ENCODE peak calls at places on chromosomes 1 and 21, in ten cellular contexts. Q is GM20000; E is PC-3; O is CD4-positive, alpha-beta T cell; Y is AG04449; N is body of pancreas; U is heart right ventricle; L is B cell; H is thoracic aorta; M is AG09309. Z is an unnamed sample.

GRCh38 chr1:211324992-211325775 is 1.4 kb upstream of the TRAF5 start:
- DNase-seq in Q (no peak), E (no peak), O (no peak), Y (no peak), N (no peak), U (no peak), L (no peak), H (no peak), M (no peak), Z (no peak)

GRCh38 chr1:33099290-33100118 is 18.6 kb downstream of the AZIN2 start:
- DNase-seq in Q (peak; percentile 56), E (peak; percentile 97), O (peak; percentile 59), Y (peak; percentile 100), N (peak; percentile 38), U (no peak), L (no peak), H (no peak), M (peak; percentile 100), Z (no peak)

GRCh38 chr1:242847390-242847993 is 323.0 kb upstream of the PLD5 start:
- DNase-seq in Q (no peak), E (peak; percentile 53), O (no peak), Y (no peak), N (no peak), U (no peak), L (no peak), H (no peak), M (no peak), Z (peak; percentile 10)

GRCh38 chr1:84782881-84783280 is 92.6 kb upstream of the SSX2IP start:
- DNase-seq in Q (no peak), E (no peak), O (no peak), Y (no peak), N (no peak), U (no peak), L (no peak), H (no peak), M (no peak), Z (no peak)

GRCh38 chr1:239805888-239806772 is 285.6 kb upstream of the FMN2 start:
- DNase-seq in Q (no peak), E (no peak), O (no peak), Y (no peak), N (peak; percentile 27), U (no peak), L (no peak), H (no peak), M (no peak), Z (no peak)

GRCh38 chr1:58848818-58849411 is 65.1 kb upstream of the JUN start:
- DNase-seq in Q (no peak), E (peak; percentile 99), O (no peak), Y (peak; percentile 92), N (peak; percentile 57), U (peak; percentile 59), L (no peak), H (peak; percentile 69), M (peak; percentile 93), Z (no peak)

GRCh38 chr1:231387770-231388669 is 34.1 kb downstream of the EGLN1 start:
- DNase-seq in Q (no peak), E (peak; percentile 74), O (no peak), Y (no peak), N (no peak), U (no peak), L (no peak), H (no peak), M (no peak), Z (no peak)

GRCh38 chr1:17167783-17168479 is 37.0 kb upstream of the PADI1 start:
- DNase-seq in Q (no peak), E (peak; percentile 88), O (no peak), Y (peak; percentile 80), N (no peak), U (no peak), L (no peak), H (no peak), M (peak; percentile 64), Z (no peak)

GRCh38 chr1:34053660-34054059 is 111.4 kb downstream of the CSMD2 start:
- DNase-seq in Q (no peak), E (no peak), O (no peak), Y (no peak), N (no peak), U (no peak), L (no peak), H (no peak), M (no peak), Z (no peak)

GRCh38 chr1:41529621-41530395 is 45.3 kb upstream of the EDN2 start:
- DNase-seq in Q (no peak), E (no peak), O (no peak), Y (no peak), N (no peak), U (no peak), L (no peak), H (no peak), M (no peak), Z (no peak)

GRCh38 chr1:56917356-56917755 is 48.5 kb downstream of the C8B start:
- DNase-seq in Q (no peak), E (no peak), O (no peak), Y (no peak), N (no peak), U (no peak), L (no peak), H (no peak), M (no peak), Z (no peak)

DNA sequence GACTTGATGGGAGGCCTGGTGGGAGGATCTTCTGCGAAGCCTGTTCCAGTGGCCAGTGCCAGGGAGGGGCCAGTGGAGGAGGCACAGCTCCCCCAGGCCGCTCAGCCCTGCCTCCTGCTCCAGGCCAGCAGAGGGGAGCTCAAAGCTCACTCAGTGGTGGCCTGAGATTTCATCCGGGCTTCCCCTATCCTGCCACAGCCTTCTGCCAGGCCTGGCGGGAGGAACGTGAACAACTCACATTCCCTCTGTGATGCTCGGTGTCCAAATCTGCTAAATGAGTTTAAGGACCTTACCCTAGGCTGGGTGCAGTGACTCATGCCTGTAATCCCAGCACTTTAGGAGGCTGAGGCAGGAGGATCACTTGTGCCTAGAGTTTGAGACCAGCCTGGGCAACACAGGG is 3.3 kb downstream of the CLCNKB start:
- DNase-seq in Q (no peak), E (no peak), O (no peak), Y (no peak), N (no peak), U (no peak), L (no peak), H (no peak), M (no peak), Z (no peak)
- TF ChIP-seq CTCF in Q (no peak), E (no peak), O (no peak), Y (no peak), N (no peak), U (no peak), L (no peak), H (no peak), M (peak; percentile 2), Z (no peak)

DNA sequence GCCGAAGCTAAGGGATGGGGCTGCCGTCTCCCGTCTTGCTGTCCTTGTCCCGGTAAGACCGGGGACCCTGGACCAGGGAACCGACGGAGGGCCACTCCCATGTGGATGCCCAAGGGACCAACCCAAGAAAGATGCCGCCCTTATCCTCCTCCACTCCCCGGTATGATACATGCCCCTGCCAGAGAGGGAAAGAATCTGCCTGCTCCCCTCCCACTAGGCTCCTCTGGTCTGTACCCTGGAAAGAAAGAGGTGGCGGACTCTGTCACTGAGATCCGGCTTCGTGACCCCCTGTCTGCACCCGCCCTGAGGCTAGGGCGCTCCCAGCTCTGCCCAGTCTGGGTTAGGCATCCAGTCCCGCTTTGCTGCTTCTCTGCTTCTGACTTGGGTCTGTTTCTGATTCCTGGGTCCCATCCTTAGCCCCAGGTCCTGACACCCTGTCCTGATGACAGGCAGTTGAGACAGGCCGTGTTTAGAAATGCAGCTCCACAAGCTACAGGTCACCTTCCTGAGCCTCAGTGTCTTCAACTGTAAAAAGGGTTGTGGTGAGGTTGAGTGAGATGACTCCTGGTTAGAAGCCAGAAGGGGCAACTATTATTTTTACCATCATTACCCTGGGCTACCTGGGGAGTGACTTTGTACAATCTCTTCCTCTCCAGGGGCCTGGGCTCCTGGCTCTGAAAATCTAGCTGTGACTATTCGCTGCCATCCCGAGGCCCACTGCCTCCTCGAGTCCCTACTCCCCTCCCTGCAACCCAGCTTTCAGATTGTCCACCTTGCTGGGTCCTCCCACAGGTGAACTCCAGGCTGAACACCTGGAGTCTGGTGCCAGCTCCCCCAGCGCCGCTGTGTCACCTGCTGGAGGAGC is 3.7 kb downstream of the MATN1 start:
- DNase-seq in Q (no peak), E (peak; percentile 76), O (no peak), Y (no peak), N (no peak), U (no peak), L (no peak), H (no peak), M (no peak), Z (no peak)
- TF ChIP-seq CTCF in Q (no peak), E (peak; percentile 15), O (peak; percentile 38), Y (no peak), N (no peak), U (no peak), L (peak; percentile 99), H (peak; percentile 5), M (no peak), Z (peak; percentile 37)

GRCh38 chr1:200892546-200892945 is 2.2 kb upstream of the INAVA start:
- DNase-seq in Q (no peak), E (no peak), O (no peak), Y (no peak), N (no peak), U (no peak), L (no peak), H (no peak), M (no peak), Z (no peak)

GRCh38 chr1:200890027-200890426 is 4.7 kb upstream of the INAVA start:
- DNase-seq in Q (no peak), E (no peak), O (no peak), Y (no peak), N (no peak), U (no peak), L (no peak), H (no peak), M (no peak), Z (no peak)

GRCh38 chr1:200889571-200889970 is 5.1 kb upstream of the INAVA start:
- DNase-seq in Q (no peak), E (peak; percentile 50), O (no peak), Y (no peak), N (no peak), U (no peak), L (no peak), H (no peak), M (no peak), Z (no peak)

GRCh38 chr1:200891774-200892157 is 2.9 kb upstream of the INAVA start:
- DNase-seq in Q (no peak), E (peak; percentile 55), O (no peak), Y (no peak), N (peak; percentile 38), U (no peak), L (no peak), H (no peak), M (no peak), Z (peak; percentile 63)

GRCh38 chr1:200890818-200891773 is 3.6 kb upstream of the INAVA start:
- DNase-seq in Q (peak; percentile 72), E (peak; percentile 95), O (no peak), Y (no peak), N (peak; percentile 46), U (no peak), L (no peak), H (no peak), M (no peak), Z (peak; percentile 76)
- TF ChIP-seq CTCF in Q (peak; percentile 71), E (peak; percentile 100), O (no peak), Y (peak; percentile 66), N (peak; percentile 41), U (peak; percentile 12), L (peak; percentile 35), H (peak; percentile 37), M (peak; percentile 58), Z (peak; percentile 48)

DNA sequence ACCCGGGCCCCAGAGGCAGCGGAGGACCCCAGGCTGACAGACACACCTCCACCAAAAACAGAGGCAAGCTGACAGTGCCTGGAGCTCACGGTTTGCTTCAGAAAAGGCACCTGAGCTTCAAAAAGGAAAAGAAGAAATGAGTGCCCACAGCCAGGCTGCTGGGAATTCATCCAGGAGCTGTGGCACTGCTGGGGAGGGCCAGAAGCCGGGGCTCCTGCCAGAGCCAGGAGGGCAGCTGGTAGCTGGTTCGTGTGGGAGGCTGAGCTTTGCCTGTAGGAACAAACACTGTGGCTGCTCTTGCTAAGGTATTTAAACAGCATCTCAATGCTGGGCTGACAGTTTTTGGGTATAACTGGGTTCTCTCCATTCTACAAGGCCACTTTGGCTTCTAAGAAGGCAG is 19.5 kb downstream of the KCNJ6 start:
- DNase-seq in Q (no peak), E (no peak), O (no peak), Y (no peak), N (no peak), U (no peak), L (no peak), H (no peak), M (no peak), Z (no peak)
- TF ChIP-seq CTCF in Q (no peak), E (no peak), O (no peak), Y (no peak), N (no peak), U (no peak), L (no peak), H (no peak), M (no peak), Z (no peak)